ENCODE peak calls at places on chromosome 4, in six cellular contexts. B is kidney epithelial cell; L is chondrocyte; H is A549; P is H1; N is activated CD8-positive, alpha-beta T cell treated with anti-CD3 and anti-CD28 coated beads for 36 hours. T is an unnamed sample.

GRCh38 chr4:79213040-79213439 is 112.8 kb downstream of the NAA11 start:
- DNase-seq in B (no peak), L (no peak), H (no peak), P (no peak), N (no peak), T (no peak)

GRCh38 chr4:5504486-5504885 is 203.9 kb downstream of the EVC2 start:
- DNase-seq in B (no peak), L (no peak), H (no peak), P (no peak), N (no peak), T (no peak)

GRCh38 chr4:84063618-84064017 is 435.5 kb downstream of the NKX6-1 start:
- DNase-seq in B (no peak), L (no peak), H (no peak), P (no peak), N (no peak), T (no peak)

GRCh38 chr4:63663870-63664269 is 745.4 kb downstream of the TECRL start:
- DNase-seq in B (no peak), L (no peak), H (no peak), P (no peak), N (no peak), T (no peak)

GRCh38 chr4:13626492-13627184 is 887 bp downstream of the BOD1L1 start:
- DNase-seq in B (no peak), L (no peak), H (no peak), P (no peak), N (no peak), T (no peak)

GRCh38 chr4:67327245-67327860 is 217.9 kb downstream of the CENPC start:
- DNase-seq in B (peak), L (no peak), H (peak), P (peak), N (peak), T (no peak)

GRCh38 chr4:1192493-1193205 is 20.3 kb upstream of the SPON2 start:
- DNase-seq in B (no peak), L (peak), H (peak), P (no peak), N (no peak), T (peak)

GRCh38 chr4:131054489-131055019 is 1958.6 kb downstream of the C4orf33 start:
- DNase-seq in B (no peak), L (no peak), H (no peak), P (peak), N (no peak), T (no peak)

GRCh38 chr4:110306363-110306762 is 107.9 kb upstream of the ELOVL6 start:
- DNase-seq in B (no peak), L (no peak), H (no peak), P (no peak), N (no peak), T (no peak)

GRCh38 chr4:163161536-163162205 is 5.0 kb downstream of the NAF1 start:
- DNase-seq in B (peak), L (no peak), H (no peak), P (no peak), N (peak), T (no peak)

GRCh38 chr4:142088906-142089305 is 452.5 kb downstream of the IL15 start:
- DNase-seq in B (no peak), L (no peak), H (no peak), P (no peak), N (no peak), T (no peak)

GRCh38 chr4:1460967-1461868 is 55.0 kb upstream of the NKX1-1 start:
- DNase-seq in B (no peak), L (peak), H (no peak), P (peak), N (no peak), T (peak)

GRCh38 chr4:69484011-69484410 is 11.7 kb downstream of the UGT2B4 start:
- DNase-seq in B (no peak), L (no peak), H (no peak), P (no peak), N (no peak), T (no peak)

GRCh38 chr4:6902318-6903042 is 7.1 kb upstream of the TBC1D14 start:
- DNase-seq in B (no peak), L (peak), H (no peak), P (no peak), N (no peak), T (no peak)

GRCh38 chr4:6907658-6908191 is 1.9 kb upstream of the TBC1D14 start:
- DNase-seq in B (no peak), L (no peak), H (peak), P (peak), N (peak), T (peak)

GRCh38 chr4:6908397-6909112 is 1.1 kb upstream of the TBC1D14 start:
- DNase-seq in B (no peak), L (no peak), H (no peak), P (no peak), N (no peak), T (peak)

GRCh38 chr4:6906046-6906445 is 3.6 kb upstream of the TBC1D14 start:
- DNase-seq in B (no peak), L (no peak), H (no peak), P (no peak), N (no peak), T (no peak)

GRCh38 chr4:6905501-6905900 is 4.1 kb upstream of the TBC1D14 start:
- DNase-seq in B (no peak), L (no peak), H (no peak), P (no peak), N (no peak), T (no peak)
- TF ChIP-seq CTCF in B (no peak), L (no peak), H (no peak), P (no peak), N (no peak), T (no peak)

GRCh38 chr4:107901213-107901934 is 30.0 kb upstream of the CYP2U1 start:
- DNase-seq in B (no peak), L (no peak), H (no peak), P (no peak), N (no peak), T (no peak)
- TF ChIP-seq CTCF in B (no peak), L (no peak), H (no peak), P (peak), N (no peak), T (no peak)

GRCh38 chr4:16196482-16197393 is 29.5 kb downstream of the TAPT1 start:
- DNase-seq in B (peak), L (no peak), H (peak), P (no peak), N (no peak), T (no peak)
- TF ChIP-seq CTCF in B (peak), L (peak), H (peak), P (peak), N (no peak), T (no peak)

DNA sequence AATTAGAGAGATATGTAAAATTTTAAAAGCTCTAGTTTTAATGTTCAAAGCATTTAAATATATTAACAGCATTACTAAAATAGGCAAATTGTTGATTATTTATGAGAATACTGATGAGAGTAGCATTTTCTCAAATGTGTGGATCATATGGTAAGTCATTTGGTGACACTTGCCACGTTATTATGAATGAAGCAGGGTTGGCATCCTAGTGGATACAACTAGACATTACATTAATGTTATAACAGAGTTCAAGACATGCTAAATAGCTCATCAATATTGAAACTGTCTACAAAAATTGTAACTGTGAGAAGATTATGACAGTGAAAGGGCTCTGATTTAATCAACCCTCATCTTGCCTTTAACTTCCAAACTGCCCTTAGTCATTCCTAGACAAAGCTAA is 171.1 kb downstream of the PDGFC start:
- DNase-seq in B (no peak), L (no peak), H (no peak), P (no peak), N (no peak), T (no peak)
- TF ChIP-seq CTCF in B (peak), L (peak), H (no peak), P (no peak), N (no peak), T (no peak)

DNA sequence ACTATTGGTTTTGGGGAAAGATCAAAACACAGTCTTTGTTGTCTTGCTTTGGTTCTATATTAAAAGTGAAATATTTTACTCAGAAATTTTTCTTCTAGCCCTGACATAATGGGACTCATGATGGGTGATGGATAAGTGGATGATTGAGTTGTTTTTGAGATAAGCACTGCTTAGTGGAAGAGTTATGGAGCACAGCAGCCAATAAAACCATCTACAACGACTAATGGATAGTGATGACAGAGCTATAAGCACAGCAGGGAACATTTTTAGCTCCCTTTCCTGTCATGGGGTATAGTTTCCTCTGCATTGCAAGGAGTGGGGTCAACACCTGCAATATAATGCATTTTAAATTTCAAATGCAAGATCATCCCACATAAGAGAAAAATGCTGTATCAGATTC is 812.4 kb downstream of the STPG2 start:
- DNase-seq in B (no peak), L (no peak), H (no peak), P (no peak), N (no peak), T (no peak)
- TF ChIP-seq CTCF in B (no peak), L (no peak), H (no peak), P (no peak), N (no peak), T (no peak)

GRCh38 chr4:88892646-88893045 is 164.3 kb downstream of the FAM13A start:
- DNase-seq in B (no peak), L (no peak), H (no peak), P (no peak), N (no peak), T (no peak)

GRCh38 chr4:88897180-88897579 is 159.8 kb downstream of the FAM13A start:
- DNase-seq in B (no peak), L (no peak), H (no peak), P (no peak), N (no peak), T (no peak)

GRCh38 chr4:88893961-88894360 is 163.0 kb downstream of the FAM13A start:
- DNase-seq in B (no peak), L (no peak), H (no peak), P (no peak), N (no peak), T (no peak)

DNA sequence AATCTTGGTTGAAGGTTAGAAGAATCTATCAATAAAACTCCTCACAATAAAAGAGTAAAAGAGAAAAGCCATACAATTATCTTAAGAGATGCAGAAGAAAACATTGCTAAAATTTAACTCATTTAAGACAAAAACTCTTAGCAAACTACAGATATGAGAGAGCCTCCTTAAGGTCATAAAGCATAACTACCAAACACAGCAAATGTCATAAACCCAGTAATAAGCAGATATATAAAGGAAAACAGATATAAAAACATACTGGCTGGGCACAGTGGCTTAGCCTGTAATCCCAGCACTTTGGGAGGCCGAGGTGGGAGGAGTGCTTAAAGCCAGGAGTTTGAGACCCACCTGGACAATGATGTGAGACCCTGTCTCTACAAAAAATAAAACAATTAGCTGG is 165.3 kb downstream of the FAM13A start:
- DNase-seq in B (no peak), L (no peak), H (no peak), P (no peak), N (no peak), T (no peak)
- TF ChIP-seq CTCF in B (no peak), L (no peak), H (no peak), P (no peak), N (no peak), T (no peak)

GRCh38 chr4:146255463-146255862 is 41.1 kb downstream of the REELD1 start:
- DNase-seq in B (no peak), L (no peak), H (no peak), P (no peak), N (no peak), T (no peak)
- TF ChIP-seq CTCF in B (no peak), L (peak), H (no peak), P (no peak), N (no peak), T (no peak)

DNA sequence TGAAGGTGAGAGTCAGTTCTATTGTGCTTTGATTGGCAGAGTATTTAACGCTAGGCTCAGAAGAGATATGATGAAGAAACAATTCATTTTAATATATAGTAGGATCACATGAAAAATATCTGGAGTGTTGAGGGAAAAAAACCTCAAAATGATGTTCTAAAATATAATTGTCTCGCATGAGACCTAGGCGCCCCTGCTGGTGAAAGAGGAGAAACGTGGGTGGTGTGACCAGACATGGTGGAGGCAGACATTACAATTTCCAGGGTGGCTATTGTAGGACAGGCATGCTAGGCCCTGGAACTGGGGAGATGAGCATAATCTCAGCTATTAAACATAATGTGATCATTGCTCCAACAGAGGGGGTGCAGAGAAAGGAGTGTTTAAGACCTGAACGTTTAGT is 210.0 kb downstream of the HS3ST1 start:
- DNase-seq in B (no peak), L (no peak), H (no peak), P (no peak), N (no peak), T (no peak)
- TF ChIP-seq CTCF in B (no peak), L (peak), H (no peak), P (peak), N (no peak), T (no peak)

T was measured in ovary.